ENCODE peak calls at places on chromosomes 6 and 20, in nine cellular contexts. A is IMR-90, J is T-helper 1 cell, D is fibroblast of the conjunctiva, X is HAP-1, S is thoracic aorta, M is heart left ventricle, E is HuH-7, F is tibial artery. R is an unnamed sample.

GRCh38 chr6:11381801-11382513 is 149.5 kb upstream of the NEDD9 start:
- DNase-seq in A (no peak), J (peak; percentile 93), D (no peak), X (no peak), S (no peak), M (no peak), E (no peak), F (no peak), R (peak; percentile 52)

GRCh38 chr6:15309611-15310283 is 63.9 kb downstream of the JARID2 start:
- DNase-seq in A (no peak), J (no peak), D (no peak), X (no peak), S (no peak), M (no peak), E (no peak), F (no peak), R (no peak)

GRCh38 chr6:97437087-97437486 is 154.1 kb upstream of the MMS22L start:
- DNase-seq in A (peak; percentile 18), J (no peak), D (no peak), X (peak; percentile 46), S (no peak), M (no peak), E (peak; percentile 16), F (no peak), R (no peak)

GRCh38 chr6:3266170-3266569 is 7.4 kb downstream of the PSMG4 start:
- DNase-seq in A (no peak), J (no peak), D (no peak), X (no peak), S (no peak), M (no peak), E (no peak), F (no peak), R (no peak)

GRCh38 chr6:158208226-158208807 is 40.2 kb downstream of the GTF2H5 start:
- DNase-seq in A (no peak), J (no peak), D (no peak), X (no peak), S (no peak), M (no peak), E (no peak), F (no peak), R (no peak)

GRCh38 chr20:24705486-24705885 is 236.1 kb downstream of the SYNDIG1 start:
- DNase-seq in A (no peak), J (no peak), D (no peak), X (no peak), S (no peak), M (no peak), E (no peak), F (no peak), R (no peak)

GRCh38 chr20:46237221-46237620 is 71.1 kb downstream of the CDH22 start:
- DNase-seq in A (no peak), J (no peak), D (no peak), X (no peak), S (no peak), M (no peak), E (no peak), F (no peak), R (no peak)

GRCh38 chr20:2889797-2890196 is 16.5 kb downstream of the PTPRA start:
- DNase-seq in A (no peak), J (no peak), D (no peak), X (no peak), S (no peak), M (no peak), E (no peak), F (no peak), R (no peak)

GRCh38 chr6:25331085-25331685 is 52.0 kb downstream of the CARMIL1 start:
- DNase-seq in A (no peak), J (no peak), D (no peak), X (peak; percentile 92), S (no peak), M (no peak), E (no peak), F (no peak), R (no peak)

GRCh38 chr6:3281669-3282460 is 23.1 kb downstream of the PSMG4 start:
- DNase-seq in A (peak; percentile 85), J (no peak), D (peak; percentile 61), X (no peak), S (no peak), M (no peak), E (no peak), F (peak; percentile 25), R (peak; percentile 21)

R was measured in CD4-positive, alpha-beta T cell.